ENCODE peak calls at places on chromosomes 7 and 10, in six cellular contexts. Y is CD4-positive, CD25-positive, alpha-beta regulatory T cell; G is cardiac muscle cell; Z is mammary epithelial cell; V is tibial artery; R is MM.1S. B is an unnamed sample. For H3K27me3 and H3K4me1, the result is how much of the 10 kb centered on the place peaks cover.

GRCh38 chr10:87740232-87740631 is 77.8 kb downstream of the ATAD1 start:
- DNase-seq in G (peak), Z (peak), R (no peak), Y (no peak), V (no peak), B (no peak)

GRCh38 chr10:120891367-120891766 is 40.2 kb downstream of the WDR11 start:
- DNase-seq in Z (no peak), Y (no peak), G (peak), V (no peak), R (no peak), B (no peak)

GRCh38 chr7:20227291-20227795 is 10.2 kb upstream of the MACC1 start:
- DNase-seq in G (no peak), R (no peak), V (no peak), Z (no peak), Y (no peak), B (no peak)

GRCh38 chr7:134639683-134640279 is 6.9 kb upstream of the BPGM start:
- DNase-seq in G (no peak), Z (no peak), V (no peak), R (no peak), Y (no peak), B (no peak)

GRCh38 chr7:101632641-101633040 is 3.5 kb upstream of the MYL10 start:
- DNase-seq in V (no peak), Y (no peak), Z (no peak), G (no peak), R (no peak), B (no peak)

GRCh38 chr7:139861794-139862193 is 32.7 kb downstream of the TBXAS1 start:
- DNase-seq in Z (no peak), G (no peak), V (no peak), Y (no peak), R (no peak), B (no peak)

GRCh38 chr10:2839081-2839725 is 228.1 kb upstream of the PFKP start:
- DNase-seq in G (peak), R (peak), Y (no peak), V (no peak), Z (peak), B (peak)

GRCh38 chr10:131758062-131758941 is 142.5 kb upstream of the PPP2R2D start:
- DNase-seq in V (no peak), G (no peak), Z (no peak), R (no peak), Y (no peak), B (no peak)

GRCh38 chr7:148718431-148718830 is 19.7 kb downstream of the CUL1 start:
- DNase-seq in Y (no peak), V (no peak), G (no peak), R (no peak), Z (no peak), B (no peak)

GRCh38 chr10:46523119-46523880 is 33.2 kb downstream of the GPRIN2 start:
- DNase-seq in V (peak), R (no peak), Z (peak), G (peak), Y (peak), B (peak)

GRCh38 chr7:27177795-27178320 is 3.7 kb upstream of the HOXA10 start:
- DNase-seq in R (no peak), Y (no peak), Z (no peak), V (peak), G (no peak), B (no peak)

GRCh38 chr7:27175626-27176342 is 1.7 kb upstream of the HOXA10 start:
- DNase-seq in Y (no peak), V (peak), R (no peak), G (no peak), Z (no peak), B (peak)

GRCh38 chr7:27178366-27178765 is 4.2 kb upstream of the HOXA10 start:
- DNase-seq in Z (no peak), V (peak), R (no peak), G (no peak), Y (no peak), B (peak)

GRCh38 chr7:27176343-27176731 is 2.2 kb upstream of the HOXA10 start:
- DNase-seq in Y (no peak), V (peak), Z (no peak), G (no peak), R (no peak), B (peak)

DNA sequence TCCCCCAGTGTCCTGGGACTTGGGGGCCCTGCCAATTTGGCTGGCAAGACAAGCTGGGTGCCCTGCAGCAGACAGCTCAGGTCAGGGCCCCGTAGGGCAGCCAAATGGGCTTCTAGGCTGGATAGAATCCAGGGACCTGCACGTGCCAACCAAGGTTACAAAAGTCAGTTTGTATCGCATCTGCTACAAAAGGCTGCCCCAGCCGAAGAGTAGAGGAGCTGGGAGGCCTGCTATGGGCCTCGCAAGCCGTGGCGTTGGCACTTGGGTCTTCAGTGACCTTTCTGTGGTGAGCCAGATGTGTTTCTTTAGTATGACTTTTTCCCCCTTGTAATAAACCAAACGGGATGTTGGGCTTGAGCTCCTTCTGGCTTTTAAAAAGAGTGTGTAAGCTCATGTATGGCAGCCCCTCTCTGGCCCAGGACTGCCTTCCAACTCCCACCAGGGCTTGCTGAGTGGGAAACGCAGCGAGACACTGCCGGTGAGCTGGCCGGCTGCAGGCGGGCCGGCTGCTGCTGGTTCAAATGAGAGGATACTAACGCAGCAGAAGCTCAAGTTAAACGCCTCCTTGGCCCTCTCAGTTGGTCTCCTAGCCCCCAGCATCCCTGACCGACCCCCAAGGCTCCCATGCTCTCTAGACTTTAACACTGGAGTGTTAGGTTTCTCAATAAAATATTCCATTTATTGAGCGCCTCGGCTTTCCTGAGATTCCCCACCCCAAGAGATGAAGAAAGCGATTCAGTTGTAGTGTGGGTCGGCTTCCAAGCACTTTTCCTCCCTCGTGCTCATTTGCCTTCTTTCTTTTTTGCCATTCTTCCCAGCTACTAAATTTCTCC is 3.1 kb upstream of the HOXA10 start:
- DNase-seq in V (peak), R (no peak), G (no peak), Y (no peak), Z (no peak), B (no peak)
- H3K27me3 ChIP-seq in V (under half), R (half or more), G (half or more), Y (under half), Z (under half), B (half or more)

GRCh38 chr10:125124114-125124486 is 36.3 kb downstream of the CTBP2 start:
- DNase-seq in Z (no peak), R (no peak), G (no peak), Y (no peak), V (no peak), B (no peak)

GRCh38 chr10:125125951-125126735 is 34.2 kb downstream of the CTBP2 start:
- DNase-seq in R (no peak), Z (no peak), G (no peak), Y (no peak), V (no peak), B (no peak)

GRCh38 chr10:125123363-125124113 is 36.8 kb downstream of the CTBP2 start:
- DNase-seq in R (no peak), V (peak), Y (no peak), Z (peak), G (peak), B (no peak)

GRCh38 chr10:125127110-125127509 is 33.3 kb downstream of the CTBP2 start:
- DNase-seq in V (no peak), Z (peak), Y (no peak), R (no peak), G (no peak), B (no peak)

DNA sequence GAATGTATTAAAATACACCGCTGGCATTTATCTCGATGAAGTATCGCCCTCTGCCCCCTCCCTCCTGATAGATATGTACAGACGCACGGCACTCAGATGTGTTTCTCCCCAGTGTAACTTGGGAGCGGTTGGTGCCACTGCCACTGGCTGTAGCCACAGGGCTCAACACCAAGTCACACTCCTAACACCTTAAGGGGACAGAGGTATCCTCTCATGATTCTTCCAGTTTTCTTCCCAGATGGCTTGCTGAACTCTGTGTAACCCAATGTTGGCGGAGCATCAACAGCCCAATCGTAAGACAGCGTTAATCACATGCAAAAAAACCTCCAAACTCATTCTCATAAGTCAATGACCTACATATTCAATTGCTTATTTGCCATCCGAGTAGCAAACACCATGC is 35.5 kb downstream of the CTBP2 start:
- DNase-seq in Z (no peak), R (no peak), G (no peak), Y (no peak), V (peak), B (no peak)
- H3K4me1 ChIP-seq in Z (half or more), R (under half), G (under half), Y (under half), V (half or more), B (under half)

DNA sequence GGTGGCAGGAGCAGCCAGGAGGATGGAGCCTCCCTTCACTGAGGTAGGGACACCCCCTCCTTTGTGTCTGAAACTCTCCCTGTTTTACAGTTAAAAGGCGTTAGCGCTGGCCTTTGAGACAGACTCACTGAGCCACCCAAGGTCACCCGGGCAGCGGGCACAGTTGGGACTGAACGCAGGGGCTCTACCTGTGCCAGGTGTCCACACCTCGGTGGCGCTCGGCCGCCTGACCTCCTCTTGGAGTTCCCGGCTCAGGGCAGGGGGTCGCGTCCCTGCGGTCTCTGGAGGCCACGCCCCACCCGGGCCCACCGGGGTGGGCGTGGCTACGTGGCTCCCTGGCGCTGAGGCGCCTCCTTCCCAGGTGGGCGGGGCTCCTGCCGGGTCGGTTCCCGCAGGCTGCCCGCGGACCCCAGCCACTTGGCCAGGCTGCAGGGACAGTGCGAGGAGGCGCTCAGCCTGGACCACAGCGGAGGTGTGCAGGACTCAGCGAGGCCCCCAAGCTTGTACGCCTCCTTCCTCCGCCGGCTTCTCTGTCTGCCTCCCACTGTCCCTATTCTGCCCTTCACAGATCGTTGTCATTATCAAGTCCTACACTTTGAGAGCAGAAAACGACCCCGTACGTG is 39.9 kb upstream of the LEP start:
- DNase-seq in Y (no peak), V (no peak), R (no peak), G (no peak), Z (no peak), B (peak)
- H3K4me3 ChIP-seq in Y (peak), V (no peak), R (no peak), G (peak), Z (no peak), B (peak)

DNA sequence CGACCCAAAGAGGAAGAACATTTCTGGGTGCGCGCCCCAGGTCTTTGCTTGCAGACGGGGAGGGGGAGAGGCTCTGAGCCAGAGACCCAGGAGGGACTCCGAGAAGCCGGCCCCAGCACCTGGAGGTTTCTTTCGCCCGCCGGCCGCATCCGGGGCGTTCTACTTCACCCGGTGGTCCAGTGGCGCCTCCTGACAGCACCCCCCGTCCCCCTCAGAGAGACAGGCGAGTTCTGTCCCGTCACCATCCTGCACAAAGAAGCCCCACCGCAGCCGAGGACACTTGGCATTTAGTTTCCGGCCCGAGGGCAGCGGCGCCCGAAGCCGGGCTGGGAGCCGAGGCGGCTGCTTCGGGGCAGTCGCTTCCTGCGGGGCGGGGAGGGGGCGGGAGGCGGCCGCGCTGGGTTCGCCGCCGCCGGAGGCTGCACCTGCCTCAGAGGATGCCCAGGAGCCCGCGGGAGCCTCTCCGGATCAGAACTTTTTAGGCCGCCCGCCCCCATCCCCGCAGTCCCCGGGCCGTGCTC is at the start of gene TMEM178B:
- DNase-seq in Z (no peak), G (no peak), V (no peak), Y (no peak), R (peak), B (peak)
- H3K27me3 ChIP-seq in Z (under half), G (half or more), V (under half), Y (under half), R (under half), B (half or more)

DNA sequence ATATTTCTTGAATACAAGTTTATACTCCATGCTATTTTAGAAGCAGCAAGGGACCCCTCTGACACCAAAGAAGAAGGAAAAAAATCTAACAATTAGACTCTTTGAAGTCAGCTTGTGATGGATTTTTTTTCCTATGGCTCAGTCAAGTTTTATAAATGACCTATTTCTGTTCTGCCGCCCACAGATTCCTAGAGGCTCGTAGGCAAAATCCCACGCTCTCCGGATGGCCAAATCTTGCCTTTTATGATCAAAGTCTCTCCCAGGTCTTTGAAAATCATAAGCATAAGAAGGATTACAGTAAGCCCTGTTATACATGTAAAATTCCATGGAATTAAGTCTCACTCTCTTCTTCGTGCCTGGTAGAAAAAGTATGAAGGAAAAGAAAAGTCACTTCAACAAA is 33.2 kb downstream of the ASB13 start:
- DNase-seq in Z (no peak), G (no peak), V (no peak), R (no peak), Y (no peak), B (no peak)
- H3K4me1 ChIP-seq in Z (under half), G (under half), V (half or more), R (under half), Y (under half), B (under half)

DNA sequence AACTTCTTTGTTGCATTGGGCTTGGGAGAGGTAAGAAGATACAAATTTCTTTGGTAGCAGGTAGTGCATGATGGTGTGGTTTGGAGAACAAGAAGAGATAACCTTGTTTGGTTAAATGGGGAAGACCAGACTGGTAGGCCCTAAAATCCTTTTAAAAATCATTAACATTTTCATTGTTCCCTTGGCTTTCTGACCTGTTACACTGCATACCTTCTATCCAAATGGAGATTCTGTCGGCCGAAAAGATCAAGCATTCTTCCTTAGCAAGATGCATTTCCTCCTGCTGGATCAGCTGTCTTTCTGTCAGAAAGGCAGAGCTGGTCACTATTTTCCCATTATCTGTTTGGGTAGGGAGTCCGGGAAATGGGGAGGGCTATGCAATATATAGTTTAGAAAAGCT is 33.7 kb downstream of the AGK start:
- DNase-seq in V (no peak), Y (no peak), Z (no peak), R (no peak), G (no peak), B (peak)
- H3K4me3 ChIP-seq in V (no peak), Y (no peak), Z (no peak), R (no peak), G (no peak), B (no peak)